ENCODE peak calls at places on chromosomes 3 and 15, in five cellular contexts. B is suprapubic skin; U is fibroblast of lung; Q is CD8-positive, alpha-beta T cell; K is SK-N-MC. T is an unnamed sample. For H3K9me3, the result is how much of the 10 kb centered on the place peaks cover.

GRCh38 chr3:85838921-85839320 is 880.1 kb downstream of the CADM2 start:
- DNase-seq in B (no peak), U (no peak), Q (no peak), K (no peak), T (no peak)

GRCh38 chr3:134796313-134797079 is 1.4 kb downstream of the EPHB1 start:
- DNase-seq in B (no peak), U (peak), Q (no peak), K (no peak), T (no peak)

GRCh38 chr3:16183601-16184270 is 9.3 kb downstream of the GALNT15 start:
- DNase-seq in B (no peak), U (peak), Q (no peak), K (no peak), T (no peak)

GRCh38 chr3:171676600-171677175 is 133.6 kb downstream of the PLD1 start:
- DNase-seq in B (no peak), U (no peak), Q (no peak), K (no peak), T (no peak)

GRCh38 chr3:108887137-108887536 is 64.6 kb downstream of the TRAT1 start:
- DNase-seq in B (no peak), U (no peak), Q (no peak), K (no peak), T (no peak)

GRCh38 chr3:41274944-41275668 is 75.8 kb downstream of the CTNNB1 start:
- DNase-seq in B (no peak), U (peak), Q (no peak), K (no peak), T (no peak)

GRCh38 chr15:38344351-38344750 is 91.7 kb downstream of the SPRED1 start:
- DNase-seq in B (no peak), U (no peak), Q (no peak), K (no peak), T (no peak)

GRCh38 chr15:85871545-85871944 is 76.8 kb upstream of the KLHL25 start:
- DNase-seq in B (no peak), U (no peak), Q (no peak), K (no peak), T (no peak)

GRCh38 chr3:18443670-18444596 is 18.8 kb upstream of the SATB1 start:
- DNase-seq in B (peak), U (no peak), Q (no peak), K (no peak), T (no peak)

GRCh38 chr3:184553385-184553784 is 8.2 kb upstream of the EPHB3 start:
- DNase-seq in B (no peak), U (no peak), Q (no peak), K (no peak), T (no peak)

GRCh38 chr3:126337980-126338651 is 19.1 kb downstream of the KLF15 start:
- DNase-seq in B (peak), U (no peak), Q (no peak), K (no peak), T (no peak)

GRCh38 chr15:85860394-85861161 is 65.9 kb upstream of the KLHL25 start:
- DNase-seq in B (no peak), U (no peak), Q (no peak), K (no peak), T (no peak)

GRCh38 chr3:174168538-174169254 is 690.4 kb upstream of the NAALADL2 start:
- DNase-seq in B (no peak), U (no peak), Q (no peak), K (no peak), T (no peak)

GRCh38 chr15:20645956-20646355 is 104.4 kb upstream of the GOLGA6L6 start:
- DNase-seq in B (no peak), U (no peak), Q (no peak), K (no peak), T (no peak)
- H3K9me3 ChIP-seq in B (under half), U (under half), Q (under half), K (under half), T (under half)

GRCh38 chr15:77626002-77626401 is 6.7 kb downstream of the LINGO1 start:
- DNase-seq in B (no peak), U (no peak), Q (no peak), K (no peak), T (no peak)
- H3K9me3 ChIP-seq in B (under half), U (under half), Q (under half), K (under half), T (under half)

GRCh38 chr15:45234562-45235235 is 17.3 kb upstream of the SLC28A2 start:
- DNase-seq in B (no peak), U (no peak), Q (no peak), K (no peak), T (no peak)
- H3K9me3 ChIP-seq in B (under half), U (under half), Q (under half), K (under half), T (under half)

GRCh38 chr15:27170866-27171265 is 199.9 kb downstream of the GABRG3 start:
- DNase-seq in B (no peak), U (no peak), Q (no peak), K (no peak), T (no peak)

GRCh38 chr15:27167738-27168137 is 196.8 kb downstream of the GABRG3 start:
- DNase-seq in B (no peak), U (no peak), Q (no peak), K (no peak), T (no peak)

GRCh38 chr15:27165590-27165989 is 194.6 kb downstream of the GABRG3 start:
- DNase-seq in B (no peak), U (no peak), Q (no peak), K (no peak), T (no peak)
- H3K9me3 ChIP-seq in B (under half), U (under half), Q (under half), K (under half), T (under half)

GRCh38 chr15:25185156-25185710 is 230.4 kb downstream of the SNRPN start:
- DNase-seq in B (no peak), U (no peak), Q (no peak), K (no peak), T (no peak)
- H3K9me3 ChIP-seq in B (under half), U (under half), Q (under half), K (under half), T (under half)

DNA sequence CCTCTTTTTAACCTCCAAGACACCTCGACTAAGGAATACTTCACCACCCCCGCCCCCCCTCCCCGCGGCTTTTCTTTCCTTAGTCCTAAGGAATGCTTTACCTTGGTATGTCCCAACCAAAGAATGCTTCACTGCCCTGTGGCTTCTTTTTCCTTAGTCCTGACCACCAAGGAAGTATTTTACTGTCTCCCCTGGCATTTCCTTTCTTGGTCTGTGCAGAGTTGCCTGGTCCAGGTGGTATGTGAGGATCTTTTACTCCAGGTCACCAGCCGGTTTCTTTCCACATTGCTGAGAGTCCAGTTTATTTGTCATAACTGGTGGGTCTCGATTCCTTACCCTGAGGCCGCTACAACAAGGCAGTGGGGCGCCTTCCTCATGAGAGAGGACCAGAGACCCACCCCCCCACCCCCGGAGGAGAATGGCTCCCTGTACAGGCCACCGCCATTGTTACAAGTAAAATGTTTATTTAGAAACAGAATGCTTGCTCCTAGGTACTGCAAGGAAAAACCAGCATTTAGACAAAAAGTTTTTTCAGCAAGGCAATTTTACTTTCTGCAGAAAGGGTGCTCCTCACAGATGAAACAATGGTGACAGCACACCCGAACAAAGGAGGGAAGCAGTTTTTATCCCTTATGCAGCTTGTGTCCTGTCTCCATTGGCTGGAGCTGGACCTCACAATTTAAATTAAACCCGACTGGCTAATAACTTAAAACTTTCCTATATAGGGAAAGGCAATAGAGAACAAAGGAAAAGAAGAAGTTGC is 23.1 kb upstream of the MTHFS start:
- DNase-seq in B (no peak), U (no peak), Q (no peak), K (no peak), T (no peak)
- H3K9me3 ChIP-seq in B (half or more), U (under half), Q (under half), K (under half), T (under half)

T was measured in T-helper 17 cell.